ENCODE peak calls at places on chromosome 10, in four cellular contexts. One of them, this sample, is unnamed. For H3K27me3 and H3K36me3, the result is how much of the 10 kb centered on the place peaks cover.

GRCh38 chr10:95391570-95392249 is 100.9 kb upstream of the PDLIM1 start:
- DNase-seq in spleen: no peak
- DNase-seq in esophagus squamous epithelium: no peak
- DNase-seq in heart right ventricle: no peak
- DNase-seq in this sample: no peak

GRCh38 chr10:79490400-79491081 is 21.8 kb upstream of the EIF5AL1 start:
- DNase-seq in spleen: no peak
- DNase-seq in esophagus squamous epithelium: no peak
- DNase-seq in heart right ventricle: peak
- DNase-seq in this sample: peak

GRCh38 chr10:69626826-69627225 is 3.2 kb upstream of the FAM241B start:
- DNase-seq in spleen: no peak
- DNase-seq in esophagus squamous epithelium: no peak
- DNase-seq in heart right ventricle: no peak
- DNase-seq in this sample: no peak

GRCh38 chr10:24723788-24724380 is at the start of gene ARHGAP21:
- DNase-seq in spleen: peak
- DNase-seq in esophagus squamous epithelium: no peak
- DNase-seq in heart right ventricle: peak
- DNase-seq in this sample: no peak

GRCh38 chr10:121608669-121609190 is 10.5 kb upstream of the FGFR2 start:
- DNase-seq in spleen: peak
- DNase-seq in esophagus squamous epithelium: no peak
- DNase-seq in heart right ventricle: peak
- DNase-seq in this sample: no peak

GRCh38 chr10:60388709-60389241 is 900 bp downstream of the ANK3 start:
- DNase-seq in spleen: no peak
- DNase-seq in esophagus squamous epithelium: no peak
- DNase-seq in heart right ventricle: no peak
- DNase-seq in this sample: no peak

GRCh38 chr10:69636626-69637550 is 6.8 kb downstream of the FAM241B start:
- DNase-seq in spleen: peak
- DNase-seq in esophagus squamous epithelium: no peak
- DNase-seq in heart right ventricle: no peak
- DNase-seq in this sample: no peak

GRCh38 chr10:101566333-101567164 is 21.5 kb downstream of the POLL start:
- DNase-seq in spleen: no peak
- DNase-seq in esophagus squamous epithelium: no peak
- DNase-seq in heart right ventricle: no peak
- DNase-seq in this sample: no peak

GRCh38 chr10:25498645-25499044 is 323.8 kb downstream of the GPR158 start:
- DNase-seq in spleen: no peak
- DNase-seq in esophagus squamous epithelium: no peak
- DNase-seq in heart right ventricle: no peak
- DNase-seq in this sample: no peak

GRCh38 chr10:760622-761021 is 71.2 kb upstream of the DIP2C start:
- DNase-seq in spleen: no peak
- DNase-seq in esophagus squamous epithelium: no peak
- DNase-seq in heart right ventricle: no peak
- DNase-seq in this sample: no peak

GRCh38 chr10:97034958-97035769 is 150.6 kb downstream of the SLIT1 start:
- DNase-seq in spleen: no peak
- DNase-seq in esophagus squamous epithelium: no peak
- DNase-seq in heart right ventricle: no peak
- DNase-seq in this sample: no peak

GRCh38 chr10:8065651-8066050 is 11.2 kb downstream of the GATA3 start:
- DNase-seq in spleen: no peak
- DNase-seq in esophagus squamous epithelium: no peak
- DNase-seq in heart right ventricle: no peak
- DNase-seq in this sample: no peak

GRCh38 chr10:79050896-79051555 is 17.7 kb upstream of the ZMIZ1 start:
- DNase-seq in spleen: peak
- DNase-seq in esophagus squamous epithelium: no peak
- DNase-seq in heart right ventricle: no peak
- DNase-seq in this sample: no peak

GRCh38 chr10:100009283-100009792 is 409 bp downstream of the DNMBP start:
- DNase-seq in spleen: peak
- DNase-seq in esophagus squamous epithelium: no peak
- DNase-seq in heart right ventricle: peak
- DNase-seq in this sample: no peak

GRCh38 chr10:113756940-113757543 is 5.6 kb downstream of the PLEKHS1 start:
- DNase-seq in spleen: no peak
- DNase-seq in esophagus squamous epithelium: no peak
- DNase-seq in heart right ventricle: no peak
- DNase-seq in this sample: no peak

GRCh38 chr10:77355844-77356243 is 281.8 kb downstream of the KCNMA1 start:
- DNase-seq in spleen: no peak
- DNase-seq in esophagus squamous epithelium: no peak
- DNase-seq in heart right ventricle: no peak
- DNase-seq in this sample: no peak

GRCh38 chr10:64956441-64956840 is 1435.2 kb downstream of the REEP3 start:
- DNase-seq in spleen: no peak
- DNase-seq in esophagus squamous epithelium: no peak
- DNase-seq in heart right ventricle: no peak
- DNase-seq in this sample: no peak

GRCh38 chr10:128998101-128998500 is 468.9 kb upstream of the MGMT start:
- DNase-seq in spleen: no peak
- DNase-seq in esophagus squamous epithelium: no peak
- DNase-seq in heart right ventricle: no peak
- DNase-seq in this sample: no peak

GRCh38 chr10:131067690-131068089 is 243.8 kb downstream of the TCERG1L start:
- DNase-seq in spleen: peak
- DNase-seq in esophagus squamous epithelium: no peak
- DNase-seq in heart right ventricle: no peak
- DNase-seq in this sample: no peak

GRCh38 chr10:82564353-82565218 is 689.6 kb downstream of the NRG3 start:
- DNase-seq in spleen: no peak
- DNase-seq in esophagus squamous epithelium: no peak
- DNase-seq in heart right ventricle: no peak
- DNase-seq in this sample: no peak

GRCh38 chr10:1180071-1180730 is 124.0 kb downstream of the WDR37 start:
- DNase-seq in spleen: peak
- DNase-seq in esophagus squamous epithelium: no peak
- DNase-seq in heart right ventricle: no peak
- DNase-seq in this sample: no peak

GRCh38 chr10:3516191-3516590 is 268.8 kb downstream of the KLF6 start:
- DNase-seq in spleen: no peak
- DNase-seq in esophagus squamous epithelium: no peak
- DNase-seq in heart right ventricle: no peak
- DNase-seq in this sample: no peak

GRCh38 chr10:103041391-103041790 is 123.3 kb downstream of the CNNM2 start:
- DNase-seq in spleen: no peak
- DNase-seq in esophagus squamous epithelium: no peak
- DNase-seq in heart right ventricle: no peak
- DNase-seq in this sample: no peak

GRCh38 chr10:103040424-103040823 is 122.3 kb downstream of the CNNM2 start:
- DNase-seq in spleen: no peak
- DNase-seq in esophagus squamous epithelium: no peak
- DNase-seq in heart right ventricle: no peak
- DNase-seq in this sample: no peak

GRCh38 chr10:103044942-103045489 is 126.9 kb downstream of the CNNM2 start:
- DNase-seq in spleen: no peak
- DNase-seq in esophagus squamous epithelium: no peak
- DNase-seq in heart right ventricle: no peak
- DNase-seq in this sample: no peak

GRCh38 chr10:103042129-103042528 is 124.0 kb downstream of the CNNM2 start:
- DNase-seq in spleen: no peak
- DNase-seq in esophagus squamous epithelium: no peak
- DNase-seq in heart right ventricle: no peak
- DNase-seq in this sample: no peak

GRCh38 chr10:103042908-103043307 is 124.8 kb downstream of the CNNM2 start:
- DNase-seq in spleen: no peak
- DNase-seq in esophagus squamous epithelium: no peak
- DNase-seq in heart right ventricle: no peak
- DNase-seq in this sample: no peak
- TF ChIP-seq CTCF in spleen: no peak
- TF ChIP-seq CTCF in esophagus squamous epithelium: no peak
- TF ChIP-seq CTCF in heart right ventricle: no peak
- TF ChIP-seq CTCF in this sample: no peak

DNA sequence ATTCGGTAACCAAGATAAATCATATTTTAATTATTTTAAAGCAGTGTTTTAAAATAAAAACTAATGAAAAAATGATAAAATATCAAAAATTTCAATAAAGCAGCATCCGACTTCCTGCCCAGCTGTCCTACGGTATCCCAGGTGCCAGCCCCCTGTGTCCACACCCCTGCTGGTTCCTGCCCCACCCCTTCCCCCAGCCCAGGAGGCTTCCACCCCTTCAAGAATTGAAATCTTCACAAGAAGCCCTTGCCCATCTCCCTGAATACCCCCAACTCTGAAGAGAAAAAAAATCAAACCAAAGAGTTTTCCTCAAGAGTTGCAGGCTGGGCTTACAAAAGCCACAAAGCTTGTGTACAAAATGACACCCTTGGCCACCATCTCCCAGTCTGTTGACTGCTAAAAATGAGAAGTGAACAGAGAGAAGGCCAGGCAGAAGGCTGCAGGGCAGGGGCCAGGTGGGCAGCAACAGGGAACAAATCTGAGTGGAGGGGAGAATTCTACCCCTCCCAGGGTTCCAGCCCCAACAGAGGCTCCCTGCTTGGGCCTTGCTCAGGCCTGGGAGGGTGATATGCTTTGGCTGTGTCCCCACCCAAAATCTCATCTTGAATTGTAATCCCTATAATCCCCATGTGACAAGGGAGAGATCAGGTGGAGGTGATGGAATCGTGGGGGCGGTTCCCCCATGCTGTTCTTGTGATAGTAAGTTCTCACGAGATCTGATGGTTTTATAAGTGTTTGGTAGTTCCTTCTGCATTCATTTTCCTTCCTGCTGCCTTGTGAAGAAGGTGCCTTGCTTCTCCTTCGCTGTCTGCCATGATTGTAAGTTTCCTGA is 14.5 kb downstream of the GPRIN2 start:
- DNase-seq in spleen: peak
- DNase-seq in esophagus squamous epithelium: no peak
- DNase-seq in heart right ventricle: no peak
- DNase-seq in this sample: no peak
- H3K27me3 ChIP-seq in spleen: half or more
- H3K27me3 ChIP-seq in esophagus squamous epithelium: under half
- H3K27me3 ChIP-seq in heart right ventricle: under half
- H3K27me3 ChIP-seq in this sample: under half

DNA sequence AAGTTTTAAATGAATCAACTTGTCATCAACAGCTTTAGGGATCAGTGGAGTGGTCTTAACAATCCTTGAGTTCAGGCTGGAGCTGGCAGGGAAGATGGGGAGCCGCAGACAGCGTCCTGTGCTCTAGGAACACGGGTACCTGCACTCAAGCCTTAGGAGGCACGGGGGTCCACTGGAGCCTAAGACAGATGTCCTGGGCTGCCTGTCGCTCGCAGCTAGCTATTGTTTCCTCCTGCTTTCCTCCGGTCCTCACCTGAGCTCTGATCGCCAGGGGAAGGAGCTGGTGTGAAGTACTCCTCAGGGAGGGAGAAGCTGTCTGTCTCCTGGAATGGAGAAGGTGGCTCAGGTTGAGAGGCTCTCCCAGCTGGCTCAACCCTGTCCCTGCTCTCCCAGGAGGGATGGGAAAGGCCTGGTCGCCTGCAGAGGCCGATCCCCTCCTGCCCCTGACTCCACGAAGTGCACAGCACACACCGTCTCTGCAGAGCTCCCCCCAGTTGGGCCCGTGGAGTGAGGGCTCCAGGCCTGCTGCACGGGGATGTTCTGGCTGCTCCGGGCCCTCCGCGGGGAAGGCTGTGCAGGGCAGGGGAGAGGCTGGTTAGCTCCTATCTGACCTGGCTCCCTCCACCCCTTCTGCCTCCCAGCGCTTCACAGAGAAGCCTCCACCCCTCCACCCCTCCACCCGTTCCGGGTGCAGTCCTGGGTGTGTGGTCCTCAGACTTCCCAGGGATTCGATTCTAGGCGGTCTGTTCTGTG is 14.5 kb upstream of the PYROXD2 start:
- DNase-seq in spleen: no peak
- DNase-seq in esophagus squamous epithelium: no peak
- DNase-seq in heart right ventricle: no peak
- DNase-seq in this sample: no peak
- H3K36me3 ChIP-seq in spleen: half or more
- H3K36me3 ChIP-seq in esophagus squamous epithelium: half or more
- H3K36me3 ChIP-seq in heart right ventricle: under half
- H3K36me3 ChIP-seq in this sample: under half

GRCh38 chr10:61795551-61795950 is 105.9 kb upstream of the ARID5B start:
- DNase-seq in spleen: no peak
- DNase-seq in esophagus squamous epithelium: no peak
- DNase-seq in heart right ventricle: no peak
- DNase-seq in this sample: no peak
- TF ChIP-seq CTCF in spleen: no peak
- TF ChIP-seq CTCF in esophagus squamous epithelium: no peak
- TF ChIP-seq CTCF in heart right ventricle: no peak
- TF ChIP-seq CTCF in this sample: no peak

DNA sequence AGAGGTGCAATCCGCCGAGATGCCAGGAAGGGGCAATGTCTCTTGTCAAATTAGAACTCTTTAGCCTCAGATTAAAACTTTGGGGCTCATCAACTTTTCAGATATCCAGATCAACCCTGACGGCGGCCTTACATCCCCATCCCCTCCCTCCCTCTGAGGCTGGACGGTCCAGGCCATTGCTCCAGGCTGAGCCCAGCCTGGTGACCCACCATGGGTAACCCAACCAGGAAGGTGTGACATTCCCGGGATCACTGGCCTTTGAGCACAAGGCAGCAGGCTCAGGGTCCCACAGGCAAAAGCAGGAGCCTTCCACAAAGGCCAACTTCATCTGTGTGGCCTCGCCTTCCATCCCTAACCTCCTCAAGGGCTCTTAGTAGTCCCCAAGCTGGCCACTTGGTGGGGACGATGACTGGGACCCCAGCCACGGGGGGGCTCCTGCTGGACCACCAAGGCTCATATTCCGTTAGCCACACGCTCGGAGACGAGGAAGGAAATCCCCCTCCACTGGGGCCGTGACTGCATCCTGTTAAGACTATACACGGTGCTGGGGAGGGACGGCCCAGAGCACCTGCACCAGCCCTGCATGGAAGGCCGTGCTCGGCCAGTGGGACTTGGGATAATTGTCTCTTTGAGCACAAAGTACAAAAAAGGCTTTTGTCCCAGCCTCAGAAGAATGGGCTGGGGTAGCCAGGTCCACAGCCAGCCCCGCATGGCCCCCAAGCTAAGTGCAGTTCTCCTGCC is 62.8 kb downstream of the ZRANB1 start:
- DNase-seq in spleen: peak
- DNase-seq in esophagus squamous epithelium: no peak
- DNase-seq in heart right ventricle: no peak
- DNase-seq in this sample: no peak
- H3K27me3 ChIP-seq in spleen: under half
- H3K27me3 ChIP-seq in esophagus squamous epithelium: under half
- H3K27me3 ChIP-seq in heart right ventricle: under half
- H3K27me3 ChIP-seq in this sample: under half

GRCh38 chr10:74109452-74109851 is 41.2 kb downstream of the AP3M1 start:
- DNase-seq in spleen: no peak
- DNase-seq in esophagus squamous epithelium: no peak
- DNase-seq in heart right ventricle: no peak
- DNase-seq in this sample: no peak
- H3K36me3 ChIP-seq in spleen: half or more
- H3K36me3 ChIP-seq in esophagus squamous epithelium: half or more
- H3K36me3 ChIP-seq in heart right ventricle: half or more
- H3K36me3 ChIP-seq in this sample: half or more